ENCODE peak calls at places on chromosomes 11 and 22, in four cellular contexts. W is mesothelial cell of epicardium, E is tibial artery, K is Peyer's patch. V is an unnamed sample.

GRCh38 chr11:47991266-47991830 is 11.0 kb downstream of the PTPRJ start:
- DNase-seq in W (no peak), E (no peak), K (no peak), V (no peak)

GRCh38 chr11:40280161-40281054 is 1179.0 kb downstream of the LRRC4C start:
- DNase-seq in W (no peak), E (peak), K (no peak), V (peak)

GRCh38 chr11:40885257-40885947 is 574.0 kb downstream of the LRRC4C start:
- DNase-seq in W (no peak), E (no peak), K (no peak), V (no peak)

GRCh38 chr22:44677299-44678244 is 24.4 kb upstream of the PRR5 start:
- DNase-seq in W (no peak), E (no peak), K (no peak), V (no peak)

GRCh38 chr11:12482839-12483238 is 105.5 kb downstream of the PARVA start:
- DNase-seq in W (no peak), E (no peak), K (no peak), V (peak)

GRCh38 chr11:119671561-119672015 is 57.4 kb downstream of the NECTIN1 start:
- DNase-seq in W (no peak), E (no peak), K (no peak), V (no peak)

GRCh38 chr22:49869855-49870712 is 16.4 kb downstream of the ZBED4 start:
- DNase-seq in W (no peak), E (no peak), K (no peak), V (no peak)

GRCh38 chr22:38138961-38139360 is 28.5 kb upstream of the BAIAP2L2 start:
- DNase-seq in W (no peak), E (no peak), K (peak), V (no peak)